ENCODE peak calls at places on chromosomes 11 and 22, in nine cellular contexts. L is nucleus accumbens; D is skeletal muscle cell; Z is HuH-7; I is activated naive CD4-positive, alpha-beta T cell; P is GM23248; Y is stimulated activated CD8-positive, alpha-beta memory T cell treated with anti-CD3 and anti-CD28 coated beads, Interleukin-4, amount 100 ng/mL, for 24 hours; K is HepG2; M is HCEC 1CT. X is an unnamed sample.

GRCh38 chr11:100932474-100933100 is 197.0 kb downstream of the PGR start:
- DNase-seq in L (no peak), D (no peak), Z (no peak), I (no peak), P (peak), Y (no peak), K (peak), M (peak), X (peak)

GRCh38 chr11:439315-440064 is 2.3 kb downstream of the ANO9 start:
- DNase-seq in L (no peak), D (no peak), Z (no peak), I (no peak), P (no peak), Y (no peak), K (no peak), M (no peak), X (no peak)

GRCh38 chr11:61686469-61686868 is 6.3 kb downstream of the DAGLA start:
- DNase-seq in L (no peak), D (no peak), Z (no peak), I (no peak), P (no peak), Y (no peak), K (no peak), M (no peak), X (no peak)

GRCh38 chr11:26473216-26474194 is 98.6 kb downstream of the MUC15 start:
- DNase-seq in L (no peak), D (no peak), Z (no peak), I (no peak), P (no peak), Y (no peak), K (no peak), M (no peak), X (no peak)

GRCh38 chr11:78295991-78296930 is 107.5 kb downstream of the USP35 start:
- DNase-seq in L (no peak), D (no peak), Z (no peak), I (no peak), P (no peak), Y (no peak), K (no peak), M (no peak), X (no peak)

GRCh38 chr22:35977136-35977535 is 51.5 kb downstream of the RBFOX2 start:
- DNase-seq in L (no peak), D (peak), Z (no peak), I (no peak), P (peak), Y (no peak), K (no peak), M (peak), X (no peak)

GRCh38 chr11:123751777-123752176 is 2.5 kb downstream of the OR6X1 start:
- DNase-seq in L (no peak), D (no peak), Z (no peak), I (no peak), P (no peak), Y (no peak), K (no peak), M (no peak), X (no peak)

GRCh38 chr11:121494355-121495099 is 41.8 kb upstream of the SORL1-AS1 start:
- DNase-seq in L (no peak), D (no peak), Z (no peak), I (no peak), P (no peak), Y (peak), K (no peak), M (no peak), X (no peak)

GRCh38 chr11:118652681-118653181 is 26.7 kb downstream of the TREH start:
- DNase-seq in L (no peak), D (no peak), Z (no peak), I (no peak), P (no peak), Y (no peak), K (no peak), M (no peak), X (no peak)

GRCh38 chr11:65847746-65848145 is 10.2 kb downstream of the CFL1 start:
- DNase-seq in L (no peak), D (no peak), Z (no peak), I (no peak), P (no peak), Y (no peak), K (no peak), M (no peak), X (no peak)

GRCh38 chr11:69915501-69916250 is 96.5 kb upstream of the FGF3 start:
- DNase-seq in L (no peak), D (no peak), Z (peak), I (peak), P (peak), Y (peak), K (peak), M (peak), X (peak)

GRCh38 chr11:3914807-3915206 is 59.3 kb downstream of the STIM1 start:
- DNase-seq in L (no peak), D (no peak), Z (no peak), I (no peak), P (peak), Y (no peak), K (no peak), M (peak), X (no peak)

GRCh38 chr22:27804683-27805297 is 3.2 kb upstream of the MN1 start:
- DNase-seq in L (peak), D (no peak), Z (peak), I (peak), P (peak), Y (no peak), K (peak), M (peak), X (peak)

GRCh38 chr22:32644252-32645100 is 157.0 kb upstream of the TIMP3 start:
- DNase-seq in L (no peak), D (no peak), Z (peak), I (peak), P (peak), Y (no peak), K (peak), M (no peak), X (no peak)

GRCh38 chr11:472272-472671 is 22.2 kb downstream of the PTDSS2 start:
- DNase-seq in L (no peak), D (no peak), Z (peak), I (no peak), P (no peak), Y (no peak), K (no peak), M (no peak), X (no peak)

GRCh38 chr11:112172362-112172994 is 2.8 kb upstream of the BCO2 start:
- DNase-seq in L (no peak), D (peak), Z (no peak), I (no peak), P (peak), Y (no peak), K (no peak), M (peak), X (no peak)

GRCh38 chr22:35065796-35066218 is at the start of gene ISX:
- DNase-seq in L (no peak), D (no peak), Z (peak), I (no peak), P (no peak), Y (no peak), K (peak), M (no peak), X (no peak)

GRCh38 chr22:27494821-27495220 is 306.7 kb downstream of the MN1 start:
- DNase-seq in L (no peak), D (no peak), Z (no peak), I (no peak), P (no peak), Y (no peak), K (no peak), M (no peak), X (no peak)

GRCh38 chr11:37747121-37747520 is 1149.1 kb upstream of the RAG2 start:
- DNase-seq in L (no peak), D (no peak), Z (no peak), I (no peak), P (no peak), Y (no peak), K (no peak), M (no peak), X (no peak)

GRCh38 chr22:32801436-32802290 is at the start of gene TIMP3:
- DNase-seq in L (peak), D (no peak), Z (peak), I (no peak), P (peak), Y (no peak), K (no peak), M (no peak), X (no peak)

GRCh38 chr11:63444181-63444580 is 46.8 kb downstream of the PLAAT5 start:
- DNase-seq in L (no peak), D (no peak), Z (no peak), I (no peak), P (no peak), Y (no peak), K (no peak), M (no peak), X (no peak)

GRCh38 chr11:34358258-34358665 is 452 bp upstream of the ABTB2 start:
- DNase-seq in L (no peak), D (no peak), Z (peak), I (no peak), P (peak), Y (no peak), K (peak), M (peak), X (peak)

GRCh38 chr11:34021977-34022735 is 29.4 kb upstream of the CAPRIN1 start:
- DNase-seq in L (no peak), D (no peak), Z (no peak), I (no peak), P (no peak), Y (no peak), K (no peak), M (no peak), X (no peak)

GRCh38 chr22:32622762-32623147 is 148.1 kb downstream of the FBXO7 start:
- DNase-seq in L (no peak), D (no peak), Z (no peak), I (no peak), P (no peak), Y (no peak), K (no peak), M (no peak), X (no peak)

GRCh38 chr22:50473088-50473487 is 1.7 kb downstream of the SBF1 start:
- DNase-seq in L (no peak), D (no peak), Z (peak), I (peak), P (peak), Y (peak), K (peak), M (no peak), X (no peak)

GRCh38 chr11:124301482-124301881 is 12.3 kb downstream of the OR8D1 start:
- DNase-seq in L (no peak), D (no peak), Z (no peak), I (no peak), P (no peak), Y (no peak), K (no peak), M (peak), X (no peak)

GRCh38 chr11:88300888-88301477 is 36.6 kb downstream of the CTSC start:
- DNase-seq in L (no peak), D (no peak), Z (no peak), I (no peak), P (no peak), Y (no peak), K (no peak), M (no peak), X (no peak)

GRCh38 chr11:66904981-66905521 is 48.2 kb downstream of the LRFN4 start:
- DNase-seq in L (no peak), D (no peak), Z (no peak), I (no peak), P (no peak), Y (no peak), K (no peak), M (no peak), X (no peak)